ENCODE peak calls at places on chromosome 21, in four cellular contexts. V is AML-193, T is amniotic epithelial cell, I is PC-3. W is an unnamed sample.

GRCh38 chr21:46065993-46066842 is 31.7 kb upstream of the COL6A2 start:
- DNase-seq in V (no peak), I (no peak), T (no peak), W (no peak)

GRCh38 chr21:42558846-42559245 is 45.2 kb downstream of the SLC37A1 start:
- DNase-seq in T (no peak), V (no peak), I (no peak), W (no peak)

GRCh38 chr21:44485796-44486195 is 30.5 kb downstream of the LRRC3 start:
- DNase-seq in I (no peak), T (no peak), V (no peak), W (no peak)

GRCh38 chr21:15515908-15516307 is 213.9 kb upstream of the USP25 start:
- DNase-seq in T (no peak), V (no peak), I (no peak), W (no peak)

GRCh38 chr21:17585875-17586450 is 26.7 kb downstream of the BTG3 start:
- DNase-seq in V (peak), T (peak), I (peak), W (peak)

GRCh38 chr21:45747802-45748445 is 104.4 kb downstream of the PCBP3 start:
- DNase-seq in I (peak), V (no peak), T (peak), W (peak)

GRCh38 chr21:34074283-34075098 is 1.1 kb downstream of the MRPS6 start:
- DNase-seq in T (no peak), V (no peak), I (peak), W (no peak)

GRCh38 chr21:17548262-17548661 is 35.4 kb downstream of the CXADR start:
- DNase-seq in T (peak), I (no peak), V (no peak), W (no peak)

W was measured in SW480.